ENCODE peak calls at places on chromosomes 3 and 15, in four cellular contexts. I is IMR-90, H is activated B cell treated with CpG ODN at 0.5 μM for 24 hours, O is RWPE1. C is an unnamed sample.

GRCh38 chr15:80159301-80159700 is 6.5 kb downstream of the FAH start:
- DNase-seq in I (no peak), O (no peak), H (no peak), C (no peak)

GRCh38 chr3:124671123-124671522 is 59.1 kb upstream of the UMPS start:
- DNase-seq in H (no peak), I (no peak), O (no peak), C (no peak)

GRCh38 chr3:100603449-100603848 is 6.0 kb upstream of the ADGRG7 start:
- DNase-seq in H (no peak), O (peak), I (peak), C (no peak)

GRCh38 chr15:39272901-39273300 is 308.0 kb upstream of the THBS1 start:
- DNase-seq in I (no peak), H (no peak), O (no peak), C (no peak)

GRCh38 chr3:171566803-171567422 is 106.7 kb upstream of the TNIK start:
- DNase-seq in O (peak), H (no peak), I (peak), C (no peak)

GRCh38 chr3:183487896-183488295 is 59.5 kb upstream of the MCF2L2 start:
- DNase-seq in O (no peak), I (no peak), H (no peak), C (no peak)

GRCh38 chr15:36468746-36469145 is 110.7 kb upstream of the CDIN1 start:
- DNase-seq in I (peak), H (no peak), O (peak), C (no peak)

GRCh38 chr15:71802770-71803169 is 7.6 kb upstream of the NR2E3 start:
- DNase-seq in O (no peak), I (no peak), H (no peak), C (no peak)

GRCh38 chr15:75024102-75024636 is 779 bp downstream of the PPCDC start:
- DNase-seq in H (no peak), I (peak), O (peak), C (no peak)

GRCh38 chr3:46674031-46674592 is 19.4 kb downstream of the ALS2CL start:
- DNase-seq in H (no peak), O (no peak), I (no peak), C (peak)

DNA sequence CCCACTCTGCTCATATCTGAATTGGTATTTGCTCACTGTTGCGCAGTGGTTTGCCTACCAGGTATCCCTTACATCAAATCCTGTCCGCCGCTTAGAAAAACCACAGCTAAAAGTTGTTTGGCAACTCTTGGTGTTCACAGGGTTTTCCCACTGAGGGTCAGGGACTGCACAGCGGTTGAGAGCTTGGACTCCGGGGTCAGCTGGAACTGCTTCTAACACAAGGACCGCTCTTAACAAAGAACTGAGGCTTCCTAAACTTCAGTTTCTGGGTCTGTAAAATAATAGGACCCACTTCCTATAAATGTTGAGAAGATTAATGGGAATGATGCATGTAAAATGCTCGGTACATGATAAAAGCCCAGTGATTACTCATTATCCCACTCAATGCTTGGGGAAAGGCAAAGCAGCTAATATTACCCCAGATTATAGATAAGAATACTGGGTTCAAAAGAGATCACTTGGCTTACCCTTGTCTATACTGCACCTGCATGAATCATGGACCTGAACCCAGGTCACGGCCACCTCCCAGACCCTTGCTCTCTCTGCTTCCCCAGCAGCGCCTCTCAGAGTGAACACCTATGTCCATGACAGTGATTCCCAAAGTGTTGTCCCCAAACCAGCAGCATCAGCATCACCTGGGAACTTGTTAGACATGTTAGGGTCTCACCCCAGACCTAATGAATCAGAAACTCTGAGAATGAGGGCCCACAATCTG is 36.1 kb downstream of the LIPC start:
- DNase-seq in I (no peak), H (no peak), O (no peak), C (no peak)
- TF ChIP-seq CTCF in I (no peak), H (no peak), O (no peak), C (no peak)

GRCh38 chr15:49620174-49620573 is 444 bp downstream of the FAM227B start:
- DNase-seq in O (no peak), I (peak), H (no peak), C (no peak)

GRCh38 chr15:49624046-49624445 is 3.2 kb downstream of the DTWD1 start:
- DNase-seq in H (no peak), O (no peak), I (peak), C (no peak)

GRCh38 chr15:49620658-49621326 is at the start of the genes DTWD1 and FAM227B:
- DNase-seq in O (peak), H (peak), I (peak), C (peak)

GRCh38 chr15:49621327-49622210 is 721 bp downstream of the DTWD1 start:
- DNase-seq in H (no peak), I (no peak), O (no peak), C (no peak)

DNA sequence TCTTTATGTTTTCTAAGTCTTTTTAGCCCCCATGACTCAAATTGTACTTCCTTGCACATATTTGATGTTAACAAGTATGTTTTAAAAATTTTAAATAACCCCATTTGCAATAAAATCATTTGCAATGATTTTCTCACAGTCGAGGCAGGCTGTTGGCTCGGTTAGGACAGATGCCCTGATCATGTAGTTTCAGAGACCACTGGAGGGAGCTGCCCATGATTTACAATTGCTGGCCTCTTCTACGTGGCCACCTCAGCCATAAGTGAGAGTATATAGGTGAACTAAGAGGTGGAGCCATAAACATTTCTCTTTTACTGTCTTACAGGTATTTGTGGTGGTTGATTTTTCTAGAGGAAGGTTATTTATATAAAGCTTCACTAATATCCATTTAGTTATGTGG is 1.7 kb downstream of the DTWD1 start:
- DNase-seq in I (no peak), O (no peak), H (no peak), C (no peak)
- TF ChIP-seq CTCF in I (no peak), O (no peak), H (no peak), C (no peak)

GRCh38 chr15:68401496-68402431 is 30.2 kb downstream of the ITGA11 start:
- DNase-seq in I (no peak), H (peak), O (no peak), C (no peak)
- TF ChIP-seq CTCF in I (no peak), H (no peak), O (no peak), C (no peak)

DNA sequence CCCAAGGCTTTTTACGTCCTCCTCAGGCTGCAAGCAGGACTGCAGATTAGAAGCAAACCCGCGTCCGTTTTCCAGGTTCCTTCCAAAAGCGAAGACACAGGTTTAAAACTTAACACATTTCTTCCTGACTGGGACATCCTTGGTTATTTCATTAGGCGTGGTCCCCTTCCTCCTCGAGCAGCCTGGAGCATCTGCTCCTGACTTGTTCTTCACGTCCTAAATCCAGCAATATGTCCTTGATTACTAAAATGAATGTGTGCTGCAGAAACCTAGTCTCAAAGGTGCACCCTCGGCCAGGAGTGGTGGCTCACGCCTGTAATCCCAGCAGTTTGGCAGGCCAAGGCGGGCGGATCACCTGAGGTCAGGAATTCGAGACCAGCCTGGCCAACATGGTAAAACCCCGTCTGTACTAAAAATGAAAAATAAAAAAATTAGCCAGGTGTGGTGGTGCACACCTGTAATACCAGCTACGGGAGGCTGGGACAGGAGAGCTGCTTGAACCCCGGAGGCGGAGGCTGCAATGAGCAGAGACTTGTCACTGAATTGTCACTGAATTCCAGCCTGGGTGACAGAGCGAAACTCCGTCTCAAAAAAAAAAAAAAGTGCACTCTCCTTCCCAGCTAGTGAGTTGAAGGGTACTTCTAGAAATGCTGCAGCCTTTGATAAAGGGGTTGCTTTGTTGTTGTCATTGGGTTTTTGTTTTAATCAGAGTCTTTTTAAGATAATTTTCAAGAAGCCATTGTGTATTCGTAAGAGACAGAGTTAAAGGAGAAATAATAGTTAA is 853 bp upstream of the LRIG1 start:
- DNase-seq in I (no peak), H (no peak), O (no peak), C (no peak)
- TF ChIP-seq CTCF in I (peak), H (no peak), O (no peak), C (no peak)

DNA sequence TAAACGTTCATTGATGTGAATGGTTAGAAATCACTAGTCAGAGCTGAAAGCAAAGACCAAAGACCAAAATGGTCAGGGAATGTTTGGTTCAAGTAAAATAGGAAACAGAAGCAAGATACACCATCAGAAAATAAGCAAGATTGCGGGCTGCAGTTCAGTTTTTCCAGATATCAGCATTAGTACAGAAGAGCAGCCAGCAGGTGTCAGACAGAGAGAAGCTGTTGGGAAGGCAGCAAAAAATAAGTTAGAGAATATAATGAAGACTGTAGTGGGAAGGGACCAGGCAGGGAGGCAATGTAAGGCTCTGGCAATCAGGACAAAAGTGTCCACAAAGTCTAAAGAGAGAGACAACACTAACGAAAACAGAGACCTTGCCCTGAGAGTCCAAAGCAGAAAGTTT is 639.4 kb upstream of the NAALADL2 start:
- DNase-seq in I (no peak), O (no peak), H (no peak), C (no peak)
- TF ChIP-seq CTCF in I (peak), O (no peak), H (no peak), C (no peak)

C was measured in CD14-positive monocyte.